ENCODE peak calls at places on chromosomes 3 and 15, in five cellular contexts. Y, J, I, K and N are unnamed samples.

GRCh38 chr15:79004336-79004735 is 59.5 kb upstream of the CTSH start:
- DNase-seq in Y (no peak), J (no peak), I (no peak), K (peak; percentile 87), N (no peak)

GRCh38 chr15:77974098-77974414 is 103.5 kb downstream of the TBC1D2B start:
- DNase-seq in Y (no peak), J (no peak), I (peak; percentile 64), K (peak; percentile 56), N (no peak)

GRCh38 chr3:136343873-136344281 is 93.7 kb downstream of the PCCB start:
- DNase-seq in Y (peak; percentile 68), J (no peak), I (peak; percentile 78), K (peak; percentile 98), N (no peak)

GRCh38 chr15:92617197-92618037 is 38.2 kb downstream of the FAM174B start:
- DNase-seq in Y (peak; percentile 31), J (no peak), I (peak; percentile 59), K (peak; percentile 57), N (no peak)

GRCh38 chr3:190621971-190622370 is 108.1 kb downstream of the IL1RAP start:
- DNase-seq in Y (no peak), J (no peak), I (no peak), K (no peak), N (no peak)

GRCh38 chr3:195850857-195851531 is 39.3 kb upstream of the MUC4 start:
- DNase-seq in Y (peak; percentile 90), J (peak; percentile 94), I (peak; percentile 88), K (peak; percentile 89), N (peak; percentile 78)

GRCh38 chr3:120450261-120450913 is 405 bp downstream of the FSTL1 start:
- DNase-seq in Y (peak; percentile 28), J (no peak), I (peak; percentile 44), K (no peak), N (no peak)

GRCh38 chr15:27454281-27455060 is 483.5 kb downstream of the GABRG3 start:
- DNase-seq in Y (no peak), J (no peak), I (no peak), K (peak; percentile 54), N (no peak)

GRCh38 chr15:31268911-31269784 is 57.5 kb upstream of the KLF13 start:
- DNase-seq in Y (no peak), J (peak; percentile 37), I (peak; percentile 1), K (no peak), N (no peak)

GRCh38 chr3:11532865-11533490 is 110.7 kb downstream of the VGLL4 start:
- DNase-seq in Y (no peak), J (no peak), I (no peak), K (peak; percentile 79), N (no peak)

GRCh38 chr3:195204360-195205166 is 66.4 kb downstream of the XXYLT1 start:
- DNase-seq in Y (no peak), J (no peak), I (no peak), K (no peak), N (no peak)

GRCh38 chr15:42036991-42037390 is 16.1 kb upstream of the PLA2G4E start:
- DNase-seq in Y (no peak), J (no peak), I (no peak), K (no peak), N (no peak)

GRCh38 chr3:74287557-74287956 is 326.9 kb downstream of the CNTN3 start:
- DNase-seq in Y (no peak), J (no peak), I (no peak), K (peak; percentile 18), N (no peak)

GRCh38 chr3:43024183-43024865 is 45.2 kb downstream of the GASK1A start:
- DNase-seq in Y (no peak), J (peak; percentile 65), I (no peak), K (no peak), N (no peak)

GRCh38 chr15:81779181-81779580 is 266.6 kb downstream of the MEX3B start:
- DNase-seq in Y (no peak), J (no peak), I (no peak), K (no peak), N (no peak)

GRCh38 chr15:99279783-99280307 is 28.6 kb downstream of the LRRC28 start:
- DNase-seq in Y (no peak), J (no peak), I (no peak), K (no peak), N (no peak)

GRCh38 chr3:143482106-143483088 is 362.8 kb downstream of the CHST2 start:
- DNase-seq in Y (no peak), J (no peak), I (no peak), K (no peak), N (no peak)

GRCh38 chr3:107201146-107201545 is 176.1 kb upstream of the CCDC54 start:
- DNase-seq in Y (no peak), J (no peak), I (no peak), K (no peak), N (no peak)

GRCh38 chr3:24470277-24470676 is 24.4 kb downstream of the THRB start:
- DNase-seq in Y (no peak), J (no peak), I (no peak), K (no peak), N (no peak)

GRCh38 chr15:59590027-59590426 is 21.6 kb upstream of the GCNT3 start:
- DNase-seq in Y (no peak), J (peak; percentile 52), I (no peak), K (no peak), N (no peak)

GRCh38 chr15:89783111-89783860 is 7.2 kb downstream of the MESP2 start:
- DNase-seq in Y (no peak), J (no peak), I (no peak), K (peak; percentile 29), N (no peak)

GRCh38 chr15:88004379-88004778 is 252.2 kb downstream of the NTRK3 start:
- DNase-seq in Y (no peak), J (no peak), I (no peak), K (no peak), N (no peak)

GRCh38 chr3:47356201-47356600 is 24.6 kb upstream of the PTPN23 start:
- DNase-seq in Y (no peak), J (no peak), I (no peak), K (no peak), N (no peak)

GRCh38 chr15:41564286-41564959 is 5.4 kb downstream of the TYRO3 start:
- DNase-seq in Y (no peak), J (no peak), I (no peak), K (no peak), N (no peak)